ENCODE peak calls at places on chromosome 4, in six cellular contexts. Z is mesenteric fat pad; H is EL; T is activated naive CD8-positive, alpha-beta T cell treated with anti-CD3 and anti-CD28 coated beads for 36 hours; Y is 8988T; F is NCI-H748 treated with DMSO at 0.1 percent for 48 hours. J is an unnamed sample.

GRCh38 chr4:143377635-143378099 is 41.0 kb downstream of the GAB1 start:
- DNase-seq in Z (no peak), H (no peak), T (no peak), Y (no peak), F (no peak), J (no peak)

GRCh38 chr4:37802068-37802666 is 24.3 kb upstream of the PGM2 start:
- DNase-seq in Z (no peak), H (peak; percentile 82), T (no peak), Y (peak; percentile 17), F (peak; percentile 51), J (peak; percentile 84)

GRCh38 chr4:37604464-37604863 is 81.7 kb downstream of the RELL1 start:
- DNase-seq in Z (no peak), H (peak; percentile 48), T (no peak), Y (no peak), F (no peak), J (peak; percentile 62)

GRCh38 chr4:56909083-56909981 is 1.6 kb downstream of the REST start:
- DNase-seq in Z (no peak), H (peak; percentile 67), T (no peak), Y (peak; percentile 57), F (no peak), J (peak; percentile 55)

GRCh38 chr4:173333658-173334084 is 487 bp downstream of the HMGB2 start:
- DNase-seq in Z (peak; percentile 89), H (peak; percentile 27), T (peak; percentile 41), Y (no peak), F (no peak), J (peak; percentile 13)

GRCh38 chr4:170248576-170248975 is 158.8 kb upstream of the AADAT start:
- DNase-seq in Z (no peak), H (no peak), T (no peak), Y (no peak), F (no peak), J (peak; percentile 60)

GRCh38 chr4:119040711-119041185 is 94.9 kb upstream of the MYOZ2 start:
- DNase-seq in Z (no peak), H (peak; percentile 86), T (no peak), Y (no peak), F (no peak), J (peak; percentile 21)

GRCh38 chr4:125750827-125751466 is 436.2 kb downstream of the FAT4 start:
- DNase-seq in Z (no peak), H (peak; percentile 66), T (no peak), Y (no peak), F (no peak), J (peak; percentile 62)

GRCh38 chr4:7754565-7755262 is 184.9 kb downstream of the AFAP1 start:
- DNase-seq in Z (no peak), H (no peak), T (no peak), Y (no peak), F (no peak), J (no peak)

GRCh38 chr4:80500593-80500992 is 165.1 kb downstream of the CFAP299 start:
- DNase-seq in Z (no peak), H (no peak), T (no peak), Y (no peak), F (no peak), J (no peak)

GRCh38 chr4:119958983-119959382 is 107.7 kb downstream of the MAD2L1 start:
- DNase-seq in Z (no peak), H (no peak), T (no peak), Y (no peak), F (no peak), J (no peak)

GRCh38 chr4:28973591-28974350 is 1746.4 kb upstream of the PCDH7 start:
- DNase-seq in Z (no peak), H (peak; percentile 67), T (no peak), Y (no peak), F (no peak), J (peak; percentile 3)

GRCh38 chr4:36094995-36095394 is 149.3 kb downstream of the ARAP2 start:
- DNase-seq in Z (no peak), H (no peak), T (no peak), Y (no peak), F (no peak), J (no peak)

GRCh38 chr4:74311696-74312313 is 3.5 kb downstream of the EPGN start:
- DNase-seq in Z (no peak), H (peak; percentile 63), T (no peak), Y (no peak), F (no peak), J (peak; percentile 91)

GRCh38 chr4:107877361-107877760 is 52.6 kb downstream of the SGMS2 start:
- DNase-seq in Z (no peak), H (no peak), T (no peak), Y (no peak), F (no peak), J (peak; percentile 52)

GRCh38 chr4:7358100-7358735 is 76.5 kb downstream of the PSAPL1 start:
- DNase-seq in Z (no peak), H (peak; percentile 95), T (no peak), Y (peak; percentile 56), F (no peak), J (peak; percentile 84)

GRCh38 chr4:175871774-175872405 is 59.8 kb upstream of the GPM6A start:
- DNase-seq in Z (no peak), H (peak; percentile 33), T (no peak), Y (no peak), F (no peak), J (peak; percentile 58)

GRCh38 chr4:25448379-25449109 is 71.5 kb downstream of the ANAPC4 start:
- DNase-seq in Z (no peak), H (peak; percentile 91), T (no peak), Y (no peak), F (no peak), J (no peak)

GRCh38 chr4:959338-960139 is 13.8 kb downstream of the DGKQ start:
- DNase-seq in Z (no peak), H (no peak), T (no peak), Y (peak; percentile 33), F (no peak), J (no peak)

GRCh38 chr4:76377922-76378321 is 43.0 kb downstream of the CCDC158 start:
- DNase-seq in Z (no peak), H (peak; percentile 42), T (peak; percentile 28), Y (peak; percentile 12), F (no peak), J (peak; percentile 36)

GRCh38 chr4:8523175-8523574 is 57.0 kb upstream of the GPR78 start:
- DNase-seq in Z (no peak), H (no peak), T (no peak), Y (no peak), F (no peak), J (no peak)

GRCh38 chr4:74223801-74224200 is 65.9 kb downstream of the MTHFD2L start:
- DNase-seq in Z (no peak), H (peak; percentile 73), T (no peak), Y (no peak), F (no peak), J (peak; percentile 88)

GRCh38 chr4:41887821-41888699 is 47.2 kb upstream of the TMEM33 start:
- DNase-seq in Z (no peak), H (peak; percentile 41), T (no peak), Y (no peak), F (peak; percentile 8), J (peak; percentile 62)

GRCh38 chr4:112895785-112896184 is 153.7 kb upstream of the ANK2 start:
- DNase-seq in Z (no peak), H (no peak), T (no peak), Y (no peak), F (no peak), J (no peak)

GRCh38 chr4:154529737-154530136 is 20.5 kb downstream of the PLRG1 start:
- DNase-seq in Z (no peak), H (no peak), T (no peak), Y (no peak), F (no peak), J (no peak)

GRCh38 chr4:74463123-74463522 is 18.2 kb downstream of the AREG start:
- DNase-seq in Z (no peak), H (no peak), T (no peak), Y (no peak), F (no peak), J (no peak)

GRCh38 chr4:154137320-154137905 is 348.5 kb upstream of the SFRP2 start:
- DNase-seq in Z (no peak), H (no peak), T (no peak), Y (no peak), F (no peak), J (no peak)

GRCh38 chr4:168659971-168660465 is 163.2 kb downstream of the PALLD start:
- DNase-seq in Z (no peak), H (no peak), T (no peak), Y (no peak), F (no peak), J (no peak)

GRCh38 chr4:151099976-151100417 is 569 bp downstream of the RPS3A start:
- DNase-seq in Z (no peak), H (peak; percentile 28), T (no peak), Y (no peak), F (no peak), J (no peak)

GRCh38 chr4:12716896-12717295 is 767.2 kb downstream of the RAB28 start:
- DNase-seq in Z (no peak), H (no peak), T (no peak), Y (no peak), F (no peak), J (no peak)

GRCh38 chr4:153467154-153467896 is 1.2 kb downstream of the TMEM131L start:
- DNase-seq in Z (no peak), H (peak; percentile 22), T (peak; percentile 66), Y (peak; percentile 30), F (peak; percentile 64), J (peak; percentile 75)

J was measured in PC-3.